ENCODE peak calls at places on chromosome X, in five cellular contexts. One of them, this sample, is unnamed.

GRCh38 chrX:54087661-54088060 is 43.4 kb upstream of the PHF8 start:
- DNase-seq in body of pancreas: no peak
- DNase-seq in coronary artery: no peak
- DNase-seq in A549: no peak
- DNase-seq in endodermal cell: no peak
- DNase-seq in this sample: no peak

GRCh38 chrX:10254746-10255145 is 98.0 kb downstream of the CLCN4 start:
- DNase-seq in body of pancreas: peak
- DNase-seq in coronary artery: no peak
- DNase-seq in A549: peak
- DNase-seq in endodermal cell: no peak
- DNase-seq in this sample: no peak

GRCh38 chrX:115324194-115324593 is 34.7 kb downstream of the LUZP4 start:
- DNase-seq in body of pancreas: no peak
- DNase-seq in coronary artery: no peak
- DNase-seq in A549: no peak
- DNase-seq in endodermal cell: no peak
- DNase-seq in this sample: no peak

GRCh38 chrX:99750721-99751120 is 659.4 kb downstream of the PCDH19 start:
- DNase-seq in body of pancreas: no peak
- DNase-seq in coronary artery: no peak
- DNase-seq in A549: no peak
- DNase-seq in endodermal cell: no peak
- DNase-seq in this sample: no peak

GRCh38 chrX:119516157-119516702 is 48.0 kb downstream of the SLC25A5 start:
- DNase-seq in body of pancreas: peak
- DNase-seq in coronary artery: no peak
- DNase-seq in A549: peak
- DNase-seq in endodermal cell: peak
- DNase-seq in this sample: peak

GRCh38 chrX:125778256-125778655 is 387.8 kb downstream of the DCAF12L2 start:
- DNase-seq in body of pancreas: no peak
- DNase-seq in coronary artery: no peak
- DNase-seq in A549: no peak
- DNase-seq in endodermal cell: no peak
- DNase-seq in this sample: no peak

GRCh38 chrX:46803140-46803539 is 33.7 kb upstream of the RP2 start:
- DNase-seq in body of pancreas: no peak
- DNase-seq in coronary artery: no peak
- DNase-seq in A549: peak
- DNase-seq in endodermal cell: peak
- DNase-seq in this sample: no peak

GRCh38 chrX:124829930-124830329 is 483.6 kb downstream of the SH2D1A start:
- DNase-seq in body of pancreas: no peak
- DNase-seq in coronary artery: no peak
- DNase-seq in A549: no peak
- DNase-seq in endodermal cell: no peak
- DNase-seq in this sample: no peak

GRCh38 chrX:41889317-41890025 is 33.9 kb downstream of the CASK start:
- DNase-seq in body of pancreas: no peak
- DNase-seq in coronary artery: no peak
- DNase-seq in A549: peak
- DNase-seq in endodermal cell: no peak
- DNase-seq in this sample: peak

GRCh38 chrX:48818866-48819265 is 7.4 kb upstream of the ERAS start:
- DNase-seq in body of pancreas: no peak
- DNase-seq in coronary artery: no peak
- DNase-seq in A549: no peak
- DNase-seq in endodermal cell: no peak
- DNase-seq in this sample: no peak

GRCh38 chrX:133776072-133776471 is 209.3 kb downstream of the GPC3 start:
- DNase-seq in body of pancreas: peak
- DNase-seq in coronary artery: no peak
- DNase-seq in A549: peak
- DNase-seq in endodermal cell: peak
- DNase-seq in this sample: no peak

GRCh38 chrX:73213734-73214133 is 917 bp downstream of the NAP1L2 start:
- DNase-seq in body of pancreas: no peak
- DNase-seq in coronary artery: no peak
- DNase-seq in A549: no peak
- DNase-seq in endodermal cell: no peak
- DNase-seq in this sample: no peak

GRCh38 chrX:73214366-73215094 is at the start of gene NAP1L2:
- DNase-seq in body of pancreas: peak
- DNase-seq in coronary artery: peak
- DNase-seq in A549: peak
- DNase-seq in endodermal cell: peak
- DNase-seq in this sample: no peak

GRCh38 chrX:73215263-73215662 is 612 bp upstream of the NAP1L2 start:
- DNase-seq in body of pancreas: no peak
- DNase-seq in coronary artery: no peak
- DNase-seq in A549: no peak
- DNase-seq in endodermal cell: no peak
- DNase-seq in this sample: no peak
- H3K4me3 ChIP-seq in body of pancreas: no peak
- H3K4me3 ChIP-seq in coronary artery: peak
- H3K4me3 ChIP-seq in A549: peak
- H3K4me3 ChIP-seq in endodermal cell: peak
- H3K4me3 ChIP-seq in this sample: no peak

DNA sequence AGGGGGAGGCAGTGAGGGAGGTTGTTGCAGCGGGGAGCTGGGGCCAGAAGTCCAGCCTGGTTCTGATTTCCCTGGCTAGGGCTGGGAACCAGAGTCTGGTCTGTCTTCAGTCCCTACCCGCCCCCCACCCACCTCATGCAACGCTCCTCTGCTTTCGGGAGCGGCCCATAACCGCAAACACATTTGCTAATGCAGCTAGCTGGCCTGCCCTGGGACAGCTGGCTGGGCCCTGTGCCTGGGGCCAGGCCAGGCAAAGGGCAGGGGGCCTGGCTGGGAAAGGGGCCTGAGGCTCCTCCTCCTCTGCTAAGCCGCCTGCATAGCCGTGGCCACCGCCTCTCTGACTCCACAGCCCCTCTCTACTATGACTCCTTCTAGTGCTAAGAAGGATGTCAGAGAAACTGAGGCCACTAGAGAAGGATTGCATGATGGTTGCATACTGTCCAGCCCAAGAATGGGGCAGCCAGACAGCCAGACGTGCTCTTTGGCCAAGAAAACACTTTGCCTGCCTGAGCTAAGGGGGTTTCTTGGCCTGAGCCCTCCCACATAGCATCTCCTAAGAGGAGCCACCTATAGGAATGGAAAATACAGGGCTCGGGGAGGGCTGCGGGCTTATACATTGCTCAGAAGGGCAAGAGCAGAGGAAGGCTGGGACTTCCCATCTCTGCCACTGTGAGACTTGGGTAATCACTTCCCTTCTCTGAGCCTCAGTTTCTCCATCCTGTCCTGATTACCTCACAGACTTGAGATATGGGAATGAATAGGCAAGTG is 76.9 kb downstream of the PJA1 start:
- DNase-seq in body of pancreas: no peak
- DNase-seq in coronary artery: no peak
- DNase-seq in A549: no peak
- DNase-seq in endodermal cell: peak
- DNase-seq in this sample: no peak
- H3K27ac ChIP-seq in body of pancreas: no peak
- H3K27ac ChIP-seq in coronary artery: no peak
- H3K27ac ChIP-seq in A549: no peak
- H3K27ac ChIP-seq in endodermal cell: no peak
- H3K27ac ChIP-seq in this sample: no peak

GRCh38 chrX:13754765-13755164 is 20.2 kb downstream of the OFD1 start:
- DNase-seq in body of pancreas: no peak
- DNase-seq in coronary artery: no peak
- DNase-seq in A549: no peak
- DNase-seq in endodermal cell: no peak
- DNase-seq in this sample: no peak

GRCh38 chrX:13752646-13753045 is 18.1 kb downstream of the OFD1 start:
- DNase-seq in body of pancreas: no peak
- DNase-seq in coronary artery: no peak
- DNase-seq in A549: no peak
- DNase-seq in endodermal cell: no peak
- DNase-seq in this sample: no peak

GRCh38 chrX:13752141-13752540 is 17.6 kb downstream of the OFD1 start:
- DNase-seq in body of pancreas: no peak
- DNase-seq in coronary artery: no peak
- DNase-seq in A549: no peak
- DNase-seq in endodermal cell: no peak
- DNase-seq in this sample: no peak

GRCh38 chrX:13756381-13756780 is 21.8 kb downstream of the OFD1 start:
- DNase-seq in body of pancreas: no peak
- DNase-seq in coronary artery: no peak
- DNase-seq in A549: no peak
- DNase-seq in endodermal cell: no peak
- DNase-seq in this sample: no peak

GRCh38 chrX:13755254-13755653 is 20.7 kb downstream of the OFD1 start:
- DNase-seq in body of pancreas: no peak
- DNase-seq in coronary artery: no peak
- DNase-seq in A549: no peak
- DNase-seq in endodermal cell: no peak
- DNase-seq in this sample: no peak
- H3K4me3 ChIP-seq in body of pancreas: no peak
- H3K4me3 ChIP-seq in coronary artery: no peak
- H3K4me3 ChIP-seq in A549: no peak
- H3K4me3 ChIP-seq in endodermal cell: no peak
- H3K4me3 ChIP-seq in this sample: no peak

GRCh38 chrX:13142891-13143290 is 98.5 kb upstream of the FAM9C start:
- DNase-seq in body of pancreas: peak
- DNase-seq in coronary artery: no peak
- DNase-seq in A549: no peak
- DNase-seq in endodermal cell: no peak
- DNase-seq in this sample: no peak
- H3K27ac ChIP-seq in body of pancreas: no peak
- H3K27ac ChIP-seq in coronary artery: no peak
- H3K27ac ChIP-seq in A549: no peak
- H3K27ac ChIP-seq in endodermal cell: no peak
- H3K27ac ChIP-seq in this sample: no peak

GRCh38 chrX:43741843-43742573 is 85.9 kb downstream of the MAOA start:
- DNase-seq in body of pancreas: no peak
- DNase-seq in coronary artery: no peak
- DNase-seq in A549: no peak
- DNase-seq in endodermal cell: no peak
- DNase-seq in this sample: no peak

GRCh38 chrX:43743100-43743822 is 87.2 kb downstream of the MAOA start:
- DNase-seq in body of pancreas: no peak
- DNase-seq in coronary artery: no peak
- DNase-seq in A549: no peak
- DNase-seq in endodermal cell: no peak
- DNase-seq in this sample: no peak

GRCh38 chrX:43744284-43744683 is 88.2 kb downstream of the MAOA start:
- DNase-seq in body of pancreas: no peak
- DNase-seq in coronary artery: no peak
- DNase-seq in A549: no peak
- DNase-seq in endodermal cell: no peak
- DNase-seq in this sample: no peak

GRCh38 chrX:43750248-43750676 is 94.2 kb downstream of the MAOA start:
- DNase-seq in body of pancreas: peak
- DNase-seq in coronary artery: no peak
- DNase-seq in A549: peak
- DNase-seq in endodermal cell: peak
- DNase-seq in this sample: peak

GRCh38 chrX:43745938-43746721 is 90.0 kb downstream of the MAOA start:
- DNase-seq in body of pancreas: no peak
- DNase-seq in coronary artery: no peak
- DNase-seq in A549: no peak
- DNase-seq in endodermal cell: no peak
- DNase-seq in this sample: no peak
- H3K4me3 ChIP-seq in body of pancreas: no peak
- H3K4me3 ChIP-seq in coronary artery: no peak
- H3K4me3 ChIP-seq in A549: no peak
- H3K4me3 ChIP-seq in endodermal cell: no peak
- H3K4me3 ChIP-seq in this sample: no peak